ENCODE peak calls at places on chromosomes 13 and 19, in four cellular contexts. A is AG20443, O is tibial artery, Q is fibroblast of mammary gland. L is an unnamed sample.

GRCh38 chr19:56347163-56347778 is 32.6 kb upstream of the ZSCAN5A start:
- DNase-seq in A (no peak), O (no peak), Q (no peak), L (no peak)

GRCh38 chr19:6728346-6728745 is 7.9 kb upstream of the C3 start:
- DNase-seq in A (no peak), O (peak; percentile 47), Q (no peak), L (no peak)

GRCh38 chr13:28560612-28561011 is 65.7 kb upstream of the FLT1 start:
- DNase-seq in A (no peak), O (no peak), Q (no peak), L (no peak)

GRCh38 chr13:111867657-111868056 is 199.3 kb upstream of the SOX1 start:
- DNase-seq in A (no peak), O (no peak), Q (no peak), L (no peak)

GRCh38 chr13:110390572-110390971 is 83.5 kb downstream of the COL4A2 start:
- DNase-seq in A (peak; percentile 74), O (no peak), Q (peak; percentile 98), L (no peak)

GRCh38 chr13:108496364-108497215 is 132.8 kb upstream of the MYO16 start:
- DNase-seq in A (no peak), O (no peak), Q (peak; percentile 4), L (no peak)

GRCh38 chr13:114134111-114134943 is 1.9 kb upstream of the RASA3 start:
- DNase-seq in A (no peak), O (no peak), Q (no peak), L (no peak)

GRCh38 chr19:2312819-2313501 is 5.0 kb upstream of the LINGO3 start:
- DNase-seq in A (no peak), O (no peak), Q (no peak), L (no peak)

GRCh38 chr13:80214050-80214449 is 126.9 kb downstream of the SPRY2 start:
- DNase-seq in A (no peak), O (no peak), Q (no peak), L (no peak)